ENCODE peak calls at places on chromosome 22, in six cellular contexts. W is stomach, U is body of pancreas, P is AG04450, J is A673, B is colonic mucosa. M is an unnamed sample.
A peak's percentile ranks its signal among the peaks of the same experiment; 100 is the strongest.

GRCh38 chr22:35065183-35065582 is 775 bp upstream of the ISX start:
- DNase-seq in P (no peak), B (no peak), W (no peak), U (no peak), J (no peak), M (no peak)

GRCh38 chr22:26952654-26953379 is 295.4 kb downstream of the MIAT start:
- DNase-seq in P (no peak), J (no peak), B (no peak), U (no peak), W (no peak), M (no peak)

GRCh38 chr22:37345863-37346514 is 63.7 kb downstream of the CYTH4 start:
- DNase-seq in J (no peak), P (peak; percentile 91), U (no peak), W (no peak), B (peak; percentile 55), M (peak; percentile 82)

GRCh38 chr22:26663374-26663923 is 6.1 kb downstream of the MIAT start:
- DNase-seq in B (no peak), P (no peak), W (no peak), U (no peak), J (no peak), M (no peak)

GRCh38 chr22:46576556-46577351 is 39.3 kb upstream of the CELSR1 start:
- DNase-seq in P (no peak), W (peak; percentile 68), J (peak; percentile 72), U (peak; percentile 45), B (no peak), M (no peak)

GRCh38 chr22:43945632-43946390 is 9.4 kb upstream of the SAMM50 start:
- DNase-seq in W (peak; percentile 67), B (peak; percentile 63), U (peak; percentile 68), J (peak; percentile 82), P (no peak), M (no peak)

GRCh38 chr22:45504703-45505341 is 2.1 kb downstream of the FBLN1 start:
- DNase-seq in J (peak; percentile 24), U (no peak), B (no peak), P (no peak), W (no peak), M (no peak)

GRCh38 chr22:46045459-46046298 is 68.7 kb upstream of the WNT7B start:
- DNase-seq in P (no peak), B (no peak), W (peak; percentile 58), U (peak; percentile 82), J (no peak), M (no peak)

GRCh38 chr22:46350646-46351045 is 15.1 kb downstream of the TRMU start:
- DNase-seq in P (no peak), B (no peak), W (no peak), J (no peak), U (no peak), M (no peak)

GRCh38 chr22:44554411-44554810 is 56.4 kb upstream of the RTL6 start:
- DNase-seq in B (no peak), W (no peak), P (no peak), U (no peak), J (no peak), M (no peak)

GRCh38 chr22:31334329-31334728 is 11.8 kb downstream of the PATZ1 start:
- DNase-seq in P (no peak), J (no peak), B (no peak), U (no peak), W (no peak), M (no peak)

GRCh38 chr22:46070722-46071450 is 79.4 kb upstream of the PPARA start:
- DNase-seq in U (peak; percentile 68), W (peak; percentile 71), J (peak; percentile 91), B (peak; percentile 68), P (no peak), M (no peak)

GRCh38 chr22:28822930-28823481 is 22.6 kb upstream of the XBP1 start:
- DNase-seq in J (no peak), B (peak; percentile 73), P (no peak), W (peak; percentile 55), U (peak; percentile 87), M (no peak)

GRCh38 chr22:45290410-45290936 is 5.7 kb downstream of the UPK3A start:
- DNase-seq in W (peak; percentile 38), B (peak; percentile 73), U (no peak), J (peak; percentile 74), P (peak; percentile 39), M (peak; percentile 43)

GRCh38 chr22:47200273-47201051 is 438.0 kb downstream of the TBC1D22A start:
- DNase-seq in J (no peak), P (no peak), B (no peak), W (peak; percentile 25), U (peak; percentile 51), M (no peak)

GRCh38 chr22:30948930-30949342 is 19.6 kb downstream of the MORC2 start:
- DNase-seq in B (no peak), W (no peak), P (no peak), U (no peak), J (peak; percentile 21), M (peak; percentile 1)

DNA sequence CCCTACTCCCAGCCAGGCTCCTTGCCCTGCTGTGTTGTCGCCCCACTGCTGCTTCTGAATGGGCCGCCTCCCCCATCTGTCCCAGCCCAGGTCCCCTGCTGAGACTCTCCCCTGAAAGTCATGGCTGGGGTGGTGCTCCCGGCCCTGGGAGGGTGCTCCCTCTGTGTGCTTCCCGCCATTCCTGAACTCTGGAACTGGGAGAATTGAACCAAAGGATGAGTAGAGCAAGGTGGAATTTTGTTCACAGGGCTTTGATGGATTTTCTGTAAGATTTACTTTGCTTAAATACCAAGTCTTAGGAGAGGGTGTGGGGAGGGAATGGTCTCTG is 402 bp downstream of the APOBEC3G start:
- DNase-seq in U (no peak), J (no peak), B (no peak), W (no peak), P (no peak), M (no peak)
- H3K4me3 ChIP-seq in U (no peak overlapping the region), J (peak overlapping the region; percentile 37), B (peak overlapping the region; percentile 39), W (peak overlapping the region; percentile 43), P (peak overlapping the region; percentile 58), M (peak overlapping the region; percentile 41)

GRCh38 chr22:42287174-42287890 is 16.9 kb upstream of the TCF20 start:
- DNase-seq in U (no peak), J (no peak), W (no peak), B (no peak), P (no peak), M (no peak)
- H3K4me3 ChIP-seq in U (no peak overlapping the region), J (no peak overlapping the region), W (no peak overlapping the region), B (no peak overlapping the region), P (no peak overlapping the region), M (no peak overlapping the region)

GRCh38 chr22:20080776-20081654 is 974 bp downstream of the DGCR8 start:
- DNase-seq in W (no peak), P (peak; percentile 16), J (peak; percentile 40), B (peak; percentile 38), U (peak; percentile 51), M (no peak)

GRCh38 chr22:20083891-20084546 is 4.0 kb downstream of the DGCR8 start:
- DNase-seq in P (no peak), J (no peak), W (no peak), U (no peak), B (no peak), M (no peak)

GRCh38 chr22:20084547-20085413 is 4.7 kb downstream of the DGCR8 start:
- DNase-seq in B (no peak), P (no peak), W (peak; percentile 52), U (no peak), J (peak; percentile 34), M (no peak)

GRCh38 chr22:20085651-20086050 is 5.6 kb downstream of the DGCR8 start:
- DNase-seq in W (no peak), P (no peak), U (no peak), J (no peak), B (no peak), M (no peak)

DNA sequence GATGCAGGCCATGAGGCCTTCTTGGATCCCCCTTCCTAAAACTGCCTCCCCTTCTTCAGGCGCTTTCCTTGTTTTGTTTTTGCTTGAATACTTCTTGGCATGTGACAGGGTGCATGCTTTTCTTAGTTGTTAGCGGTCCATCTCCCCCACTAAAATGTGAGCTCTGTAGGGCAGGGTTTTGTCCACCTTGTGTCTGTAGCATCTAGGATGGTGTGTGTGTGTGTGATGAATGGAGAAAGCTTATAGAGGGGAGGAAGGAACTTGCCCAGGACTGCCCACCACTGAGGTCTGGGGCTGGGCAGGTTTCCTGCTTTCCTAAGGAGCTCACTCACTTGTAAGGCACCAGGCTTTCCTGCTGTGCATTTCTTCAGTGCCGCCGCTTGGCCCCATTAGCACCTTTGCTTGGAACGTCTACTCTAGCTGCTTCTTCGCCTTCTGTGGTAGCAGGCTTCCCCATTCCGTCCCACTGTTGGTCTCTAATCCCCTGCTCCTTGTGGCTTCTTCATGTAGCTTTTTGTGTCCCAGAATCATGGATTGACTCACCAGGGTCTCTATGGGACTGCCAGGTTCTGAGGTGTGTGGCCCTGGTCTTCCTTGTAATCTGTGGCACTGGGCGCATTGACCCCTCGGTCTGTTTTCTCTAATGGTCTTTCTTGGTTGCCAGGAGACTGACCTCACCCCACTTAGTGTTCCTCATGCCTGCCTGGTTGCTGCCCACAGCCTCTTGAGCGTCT is 3.3 kb downstream of the DGCR8 start:
- DNase-seq in P (no peak), U (no peak), B (no peak), W (no peak), J (no peak), M (no peak)
- H3K4me3 ChIP-seq in P (no peak overlapping the region), U (no peak overlapping the region), B (no peak overlapping the region), W (no peak overlapping the region), J (no peak overlapping the region), M (no peak overlapping the region)

GRCh38 chr22:19607198-19608113 is 83.2 kb upstream of the CLDN5 start:
- DNase-seq in W (peak; percentile 40), P (no peak), B (no peak), U (peak; percentile 71), J (no peak), M (no peak)
- H3K4me3 ChIP-seq in W (no peak overlapping the region), P (no peak overlapping the region), B (no peak overlapping the region), U (no peak overlapping the region), J (no peak overlapping the region), M (no peak overlapping the region)

M was measured in skeletal muscle cell.